ENCODE peak calls at places on chromosomes 13 and 19, in five cellular contexts. One of them, this sample, is unnamed.
A peak's percentile ranks its signal among the peaks of the same experiment; 100 is the strongest.

GRCh38 chr19:31527443-31527842 is 178.2 kb upstream of the TSHZ3 start:
- DNase-seq in brain microvascular endothelial cell: no peak
- DNase-seq in G401: no peak
- DNase-seq in activated CD8-positive, alpha-beta T cell treated with anti-CD3 and anti-CD28 coated beads for 36 hours: no peak
- DNase-seq in ACHN: no peak
- DNase-seq in this sample: no peak

GRCh38 chr19:52142001-52142595 is 2.4 kb upstream of the ZNF616 start:
- DNase-seq in brain microvascular endothelial cell: no peak
- DNase-seq in G401: no peak
- DNase-seq in ACHN: no peak
- DNase-seq in activated CD8-positive, alpha-beta T cell treated with anti-CD3 and anti-CD28 coated beads for 36 hours: no peak
- DNase-seq in this sample: no peak

GRCh38 chr13:39023761-39024160 is 14.1 kb downstream of the PROSER1 start:
- DNase-seq in brain microvascular endothelial cell: no peak
- DNase-seq in ACHN: no peak
- DNase-seq in G401: no peak
- DNase-seq in activated CD8-positive, alpha-beta T cell treated with anti-CD3 and anti-CD28 coated beads for 36 hours: no peak
- DNase-seq in this sample: no peak

GRCh38 chr19:54108496-54108895 is 5.8 kb downstream of the NDUFA3 start:
- DNase-seq in brain microvascular endothelial cell: no peak
- DNase-seq in activated CD8-positive, alpha-beta T cell treated with anti-CD3 and anti-CD28 coated beads for 36 hours: no peak
- DNase-seq in G401: no peak
- DNase-seq in ACHN: no peak
- DNase-seq in this sample: no peak

GRCh38 chr13:87344176-87344575 is 327.0 kb upstream of the SLITRK5 start:
- DNase-seq in G401: no peak
- DNase-seq in activated CD8-positive, alpha-beta T cell treated with anti-CD3 and anti-CD28 coated beads for 36 hours: no peak
- DNase-seq in ACHN: peak; percentile 66
- DNase-seq in brain microvascular endothelial cell: no peak
- DNase-seq in this sample: no peak

GRCh38 chr19:8158411-8159074 is 9.2 kb upstream of the FBN3 start:
- DNase-seq in activated CD8-positive, alpha-beta T cell treated with anti-CD3 and anti-CD28 coated beads for 36 hours: peak; percentile 56
- DNase-seq in ACHN: peak; percentile 83
- DNase-seq in G401: peak; percentile 92
- DNase-seq in brain microvascular endothelial cell: peak; percentile 75
- DNase-seq in this sample: no peak

GRCh38 chr13:41313117-41313516 is 2.0 kb downstream of the NAA16 start:
- DNase-seq in brain microvascular endothelial cell: no peak
- DNase-seq in activated CD8-positive, alpha-beta T cell treated with anti-CD3 and anti-CD28 coated beads for 36 hours: no peak
- DNase-seq in ACHN: no peak
- DNase-seq in G401: no peak
- DNase-seq in this sample: no peak

GRCh38 chr13:49374585-49375290 is 69.1 kb downstream of the CAB39L start:
- DNase-seq in activated CD8-positive, alpha-beta T cell treated with anti-CD3 and anti-CD28 coated beads for 36 hours: no peak
- DNase-seq in brain microvascular endothelial cell: peak; percentile 78
- DNase-seq in ACHN: peak; percentile 67
- DNase-seq in G401: no peak
- DNase-seq in this sample: no peak

GRCh38 chr19:45164577-45165335 is 4.0 kb upstream of the NKPD1 start:
- DNase-seq in ACHN: no peak
- DNase-seq in brain microvascular endothelial cell: peak; percentile 45
- DNase-seq in activated CD8-positive, alpha-beta T cell treated with anti-CD3 and anti-CD28 coated beads for 36 hours: peak; percentile 88
- DNase-seq in G401: no peak
- DNase-seq in this sample: no peak

GRCh38 chr13:112522578-112522977 is 65.4 kb downstream of the TUBGCP3 start:
- DNase-seq in brain microvascular endothelial cell: no peak
- DNase-seq in ACHN: no peak
- DNase-seq in G401: no peak
- DNase-seq in activated CD8-positive, alpha-beta T cell treated with anti-CD3 and anti-CD28 coated beads for 36 hours: no peak
- DNase-seq in this sample: no peak

GRCh38 chr13:112448621-112449544 is 72.7 kb downstream of the SPACA7 start:
- DNase-seq in G401: no peak
- DNase-seq in brain microvascular endothelial cell: no peak
- DNase-seq in ACHN: no peak
- DNase-seq in activated CD8-positive, alpha-beta T cell treated with anti-CD3 and anti-CD28 coated beads for 36 hours: no peak
- DNase-seq in this sample: no peak

GRCh38 chr13:59744747-59745394 is 418.9 kb downstream of the DIAPH3 start:
- DNase-seq in brain microvascular endothelial cell: no peak
- DNase-seq in ACHN: no peak
- DNase-seq in G401: no peak
- DNase-seq in activated CD8-positive, alpha-beta T cell treated with anti-CD3 and anti-CD28 coated beads for 36 hours: no peak
- DNase-seq in this sample: no peak

GRCh38 chr13:106530209-106530906 is 5.1 kb downstream of the EFNB2 start:
- DNase-seq in brain microvascular endothelial cell: no peak
- DNase-seq in ACHN: no peak
- DNase-seq in G401: no peak
- DNase-seq in activated CD8-positive, alpha-beta T cell treated with anti-CD3 and anti-CD28 coated beads for 36 hours: no peak
- DNase-seq in this sample: no peak

This sample was measured in T follicular helper cell.